ENCODE peak calls at places on chromosome 22, in seven cellular contexts. U is ovary, B is body of pancreas, W is A549, E is tibial artery, G is stomach, I is mucosa of descending colon. F is an unnamed sample.

GRCh38 chr22:49278357-49278756 is 549.3 kb downstream of the BRD1 start:
- DNase-seq in G (no peak), U (no peak), E (no peak), B (no peak), I (no peak), W (no peak), F (no peak)

GRCh38 chr22:40324468-40325305 is 21.6 kb upstream of the ADSL start:
- DNase-seq in I (no peak), U (no peak), E (no peak), G (peak; percentile 36), W (no peak), B (no peak), F (no peak)

GRCh38 chr22:45859231-45860161 is 117.5 kb downstream of the WNT7B start:
- DNase-seq in I (no peak), U (no peak), W (peak; percentile 92), B (no peak), G (peak; percentile 17), E (no peak), F (no peak)

GRCh38 chr22:28137036-28137435 is 218.0 kb upstream of the PITPNB start:
- DNase-seq in G (no peak), E (no peak), B (no peak), U (no peak), W (no peak), I (no peak), F (no peak)

GRCh38 chr22:40289991-40290459 is 56.3 kb upstream of the ADSL start:
- DNase-seq in W (no peak), U (no peak), B (no peak), I (no peak), G (peak; percentile 33), E (no peak), F (no peak)

GRCh38 chr22:23402275-23403151 is 177.6 kb downstream of the IGLL1 start:
- DNase-seq in I (peak; percentile 91), B (peak; percentile 78), U (peak; percentile 88), G (peak; percentile 75), W (peak; percentile 82), E (no peak), F (peak; percentile 86)

GRCh38 chr22:32571764-32572163 is 97.2 kb downstream of the FBXO7 start:
- DNase-seq in U (no peak), G (no peak), I (no peak), E (no peak), B (no peak), W (no peak), F (no peak)

GRCh38 chr22:39220897-39221850 is 23.6 kb downstream of the PDGFB start:
- DNase-seq in I (peak; percentile 6), W (no peak), B (no peak), G (no peak), U (peak; percentile 6), E (peak; percentile 19), F (peak; percentile 36)

GRCh38 chr22:39174498-39175120 is 22.1 kb upstream of the CBX7 start:
- DNase-seq in I (peak; percentile 69), U (peak; percentile 91), G (peak; percentile 59), E (peak; percentile 76), W (peak; percentile 86), B (peak; percentile 85), F (peak; percentile 84)

GRCh38 chr22:47376322-47376700 is 613.9 kb downstream of the TBC1D22A start:
- DNase-seq in G (no peak), B (no peak), U (no peak), E (no peak), W (no peak), I (no peak), F (peak; percentile 18)

GRCh38 chr22:37802310-37803194 is 5.2 kb upstream of the GCAT start:
- DNase-seq in I (peak; percentile 83), U (peak; percentile 73), W (peak; percentile 45), B (peak; percentile 74), G (peak; percentile 60), E (peak; percentile 55), F (peak; percentile 86)

GRCh38 chr22:27825174-27825573 is 23.6 kb upstream of the MN1 start:
- DNase-seq in B (no peak), E (no peak), I (peak; percentile 34), U (no peak), G (no peak), W (peak; percentile 30), F (no peak)

GRCh38 chr22:27888310-27888709 is 30.7 kb downstream of the PITPNB start:
- DNase-seq in I (no peak), E (no peak), B (no peak), U (no peak), W (no peak), G (no peak), F (no peak)

GRCh38 chr22:39519681-39520053 is 695 bp upstream of the ATF4 start:
- DNase-seq in W (peak; percentile 61), B (peak; percentile 66), I (peak; percentile 80), U (peak; percentile 70), G (peak; percentile 62), E (peak; percentile 61), F (no peak)

GRCh38 chr22:50276143-50276542 is 6.0 kb upstream of the MAPK11 start:
- DNase-seq in G (peak; percentile 81), U (peak; percentile 67), E (no peak), W (peak; percentile 76), I (peak; percentile 79), B (peak; percentile 59), F (peak; percentile 92)

GRCh38 chr22:42277988-42278776 is 7.7 kb upstream of the TCF20 start:
- DNase-seq in I (no peak), U (peak; percentile 15), B (peak; percentile 6), E (no peak), G (no peak), W (no peak), F (no peak)

DNA sequence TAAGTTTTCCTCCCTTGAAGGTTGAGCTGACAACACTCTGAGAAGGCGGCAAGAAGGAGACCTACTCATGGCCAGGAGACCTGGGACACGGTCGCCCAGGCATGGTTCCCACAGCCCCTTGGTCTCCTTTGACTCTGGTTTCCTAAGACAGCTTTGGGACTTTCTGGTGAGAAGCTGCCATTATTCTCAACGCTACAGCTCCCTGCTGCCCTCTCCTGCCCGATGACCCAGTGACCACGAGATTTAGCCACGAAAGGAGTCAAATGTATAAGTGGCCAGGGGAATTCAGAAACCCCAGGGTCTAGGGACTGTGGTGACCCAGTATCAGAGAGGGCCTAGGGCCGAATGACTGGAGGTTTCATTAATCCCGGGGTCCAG is 696 bp upstream of the SDF2L1 start:
- DNase-seq in W (peak; percentile 61), G (peak; percentile 53), E (peak; percentile 48), U (no peak), I (peak; percentile 70), B (peak; percentile 60), F (peak; percentile 79)
- TF ChIP-seq CTCF in W (peak; percentile 56), G (no peak), E (peak; percentile 49), U (no peak), I (peak; percentile 15), B (peak; percentile 14), F (peak; percentile 45)

DNA sequence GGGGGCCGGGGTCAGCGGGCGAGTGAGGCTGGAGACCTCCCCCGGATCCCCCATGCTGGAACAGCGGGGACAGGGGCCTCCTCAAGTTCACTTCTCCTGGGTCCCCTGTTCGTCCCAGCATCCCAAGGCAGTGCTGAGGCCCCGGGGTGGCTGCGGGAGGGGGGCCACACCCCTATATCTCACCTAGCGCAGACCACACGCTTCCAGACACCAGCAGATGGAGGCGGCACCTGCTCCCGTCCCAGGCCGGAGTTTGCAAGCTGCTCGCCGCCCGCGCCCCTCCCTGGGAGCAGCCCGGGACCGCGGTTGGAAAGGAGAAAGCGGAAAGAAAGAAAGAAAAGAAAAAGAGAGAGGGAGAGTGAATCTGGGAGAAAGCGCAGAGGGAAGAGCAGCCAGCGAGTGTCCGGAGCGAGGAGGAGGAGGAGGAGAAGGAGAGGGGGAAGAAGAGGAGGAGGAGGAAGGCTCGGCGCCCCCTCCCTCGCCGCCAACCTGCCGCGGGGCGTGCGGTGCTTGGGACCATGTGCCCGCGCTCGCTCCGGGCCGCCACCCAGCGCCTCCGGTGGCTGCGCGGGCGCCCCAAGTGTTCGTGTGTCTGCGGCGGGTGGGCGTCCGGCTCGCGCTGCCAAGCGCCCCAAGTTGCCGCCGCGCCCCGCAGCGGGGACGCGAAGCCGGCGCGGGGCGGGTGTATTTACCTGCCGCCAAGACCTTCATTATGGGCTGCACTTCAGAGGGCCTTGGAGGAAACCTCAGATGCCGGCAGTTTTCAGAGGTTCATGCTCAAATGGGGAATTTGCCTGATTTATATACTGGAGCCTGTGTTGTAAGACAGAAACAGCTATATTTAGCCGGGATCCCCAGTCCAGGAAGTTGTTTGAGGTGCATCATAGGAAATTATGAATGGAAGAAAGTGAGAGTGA is at the start of gene LIF:
- DNase-seq in G (no peak), I (peak; percentile 74), U (no peak), B (no peak), E (no peak), W (no peak), F (no peak)
- H3K4me3 ChIP-seq in G (peak within 1 kb of the TSS; percentile 51), I (peak within 1 kb of the TSS; percentile 28), U (peak within 1 kb of the TSS; percentile 42), B (peak within 1 kb of the TSS; percentile 17), E (peak within 1 kb of the TSS; percentile 54), W (no peak within 1 kb of the TSS), F (peak within 1 kb of the TSS; percentile 54)

DNA sequence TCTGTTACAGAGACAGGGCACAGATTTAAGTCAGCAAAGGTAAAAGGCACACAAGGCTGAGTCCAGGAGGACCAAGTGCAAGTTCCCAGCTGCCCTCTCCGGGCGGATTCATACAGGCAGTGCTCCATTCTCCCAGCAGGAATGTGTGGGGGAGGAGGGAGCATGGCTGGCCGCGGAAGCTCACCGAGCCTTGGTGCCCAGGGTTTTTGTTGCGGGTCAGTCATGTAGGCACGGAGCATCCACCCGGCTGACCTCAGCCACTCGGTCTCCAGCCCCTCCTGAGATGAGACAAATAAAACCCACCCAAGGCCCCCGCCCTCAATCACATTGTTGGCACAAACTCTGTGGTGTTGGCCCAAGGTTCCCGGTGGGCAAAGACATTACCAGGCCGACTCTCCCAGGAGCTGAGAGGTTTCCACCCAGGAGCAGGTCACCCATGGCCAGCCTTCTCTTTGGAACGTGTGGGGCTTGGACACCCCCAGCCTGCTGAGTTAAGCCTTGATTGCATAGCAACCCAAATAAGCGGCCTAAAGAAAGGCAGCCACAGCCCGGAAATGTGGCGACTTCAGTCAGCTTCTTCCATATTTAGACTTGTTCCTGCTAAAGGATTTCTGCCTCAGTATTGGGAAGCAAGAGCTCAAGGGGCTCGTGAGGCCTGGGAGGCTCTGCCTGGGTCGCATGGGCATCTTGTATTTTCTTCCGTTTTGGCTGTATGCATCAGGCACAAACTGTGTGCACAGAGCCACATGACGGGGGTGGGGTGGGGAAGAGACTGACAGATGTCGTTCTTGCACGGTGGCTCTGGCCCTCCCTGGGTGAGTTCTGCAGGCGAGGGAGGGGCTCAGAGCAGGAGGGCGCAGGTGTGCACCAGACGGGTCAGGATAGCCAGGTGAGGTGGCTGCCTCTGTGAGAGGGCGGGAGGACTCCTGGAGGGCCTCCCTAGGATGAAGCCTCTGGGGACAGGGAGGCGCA is 63.0 kb downstream of the ARHGAP8 start:
- DNase-seq in I (no peak), G (no peak), U (no peak), E (no peak), W (no peak), B (no peak), F (no peak)
- H3K4me1 ChIP-seq in I (no peaks in the 10 kb centered on the region), G (peaks cover 1% of the 10 kb centered on the region), U (no peaks in the 10 kb centered on the region), E (no peaks in the 10 kb centered on the region), W (no peaks in the 10 kb centered on the region), B (peaks cover 2% of the 10 kb centered on the region), F (no peaks in the 10 kb centered on the region)

GRCh38 chr22:30325724-30326703 is 727 bp downstream of the TBC1D10A start:
- DNase-seq in E (peak; percentile 37), I (peak; percentile 72), W (no peak), G (peak; percentile 53), B (peak; percentile 55), U (peak; percentile 39), F (no peak)

GRCh38 chr22:30328466-30329049 is 1.8 kb upstream of the TBC1D10A start:
- DNase-seq in B (no peak), W (no peak), E (no peak), U (no peak), I (no peak), G (no peak), F (no peak)

GRCh38 chr22:30326704-30327362 is at the start of gene TBC1D10A:
- DNase-seq in E (peak; percentile 87), W (peak; percentile 87), U (peak; percentile 91), I (peak; percentile 96), G (peak; percentile 97), B (peak; percentile 97), F (peak; percentile 96)

GRCh38 chr22:30325065-30325720 is 1.5 kb downstream of the TBC1D10A start:
- DNase-seq in W (peak; percentile 54), G (peak; percentile 48), E (peak; percentile 85), U (peak; percentile 51), B (peak; percentile 48), I (no peak), F (no peak)

GRCh38 chr22:30327864-30328345 is 1.2 kb upstream of the TBC1D10A start:
- DNase-seq in B (peak; percentile 58), G (no peak), E (no peak), U (no peak), W (peak; percentile 31), I (no peak), F (no peak)
- TF ChIP-seq CTCF in B (peak; percentile 21), G (no peak), E (no peak), U (no peak), W (no peak), I (no peak), F (peak; percentile 12)